ENCODE peak calls at places on chromosomes 4 and X, in five cellular contexts. I, Y, H, J and C are unnamed samples.

GRCh38 chr4:52588097-52588496 is 71.0 kb downstream of the USP46 start:
- DNase-seq in I (peak; percentile 62), Y (no peak), H (no peak), J (peak; percentile 42), C (peak; percentile 38)

GRCh38 chrX:15781964-15782711 is 8.1 kb upstream of the ZRSR2 start:
- DNase-seq in I (no peak), Y (no peak), H (no peak), J (no peak), C (no peak)

GRCh38 chrX:108018659-108019381 is 26.0 kb upstream of the VSIG1 start:
- DNase-seq in I (no peak), Y (no peak), H (no peak), J (no peak), C (no peak)

GRCh38 chrX:119853449-119853848 is 686 bp upstream of the UPF3B start:
- DNase-seq in I (peak; percentile 44), Y (no peak), H (no peak), J (no peak), C (no peak)

GRCh38 chr4:170391066-170391754 is 301.5 kb upstream of the AADAT start:
- DNase-seq in I (no peak), Y (no peak), H (no peak), J (peak; percentile 34), C (no peak)

GRCh38 chrX:19198448-19198847 is 76.2 kb upstream of the ADGRG2 start:
- DNase-seq in I (no peak), Y (no peak), H (no peak), J (no peak), C (no peak)

GRCh38 chrX:51608766-51609165 is 9.9 kb downstream of the CENPVL3 start:
- DNase-seq in I (no peak), Y (no peak), H (no peak), J (peak; percentile 5), C (no peak)

GRCh38 chr4:76717431-76717830 is 180.5 kb downstream of the SOWAHB start:
- DNase-seq in I (no peak), Y (no peak), H (no peak), J (no peak), C (no peak)

GRCh38 chr4:171288816-171289432 is 524.3 kb upstream of the GALNTL6 start:
- DNase-seq in I (no peak), Y (no peak), H (no peak), J (no peak), C (no peak)

GRCh38 chr4:137510866-137511265 is 21.4 kb downstream of the PCDH18 start:
- DNase-seq in I (no peak), Y (peak; percentile 82), H (no peak), J (peak; percentile 85), C (peak; percentile 62)

GRCh38 chr4:39353478-39354177 is 12.5 kb downstream of the RFC1 start:
- DNase-seq in I (no peak), Y (peak; percentile 5), H (no peak), J (peak; percentile 68), C (no peak)

GRCh38 chr4:15544196-15544730 is 74.6 kb downstream of the CC2D2A start:
- DNase-seq in I (no peak), Y (no peak), H (no peak), J (no peak), C (no peak)

GRCh38 chr4:72312032-72312650 is 256.9 kb downstream of the ADAMTS3 start:
- DNase-seq in I (peak; percentile 45), Y (peak; percentile 91), H (no peak), J (peak; percentile 68), C (no peak)

GRCh38 chr4:46392421-46392820 is 2.5 kb upstream of the GABRA2 start:
- DNase-seq in I (no peak), Y (no peak), H (no peak), J (no peak), C (no peak)

GRCh38 chrX:115584715-115585114 is 23.7 kb downstream of the PLS3 start:
- DNase-seq in I (no peak), Y (no peak), H (no peak), J (peak; percentile 18), C (no peak)